ENCODE peak calls at places on chromosomes 3 and 15, in five cellular contexts. One of them, this sample, is unnamed. For H3K36me3, the result is how much of the 10 kb centered on the place peaks cover.

GRCh38 chr3:117036259-117036799 is 326.8 kb downstream of the TUSC7 start:
- DNase-seq in mammary epithelial cell: no peak
- DNase-seq in tibial nerve: peak
- DNase-seq in MM.1S: no peak
- DNase-seq in fibroblast of lung: peak
- DNase-seq in this sample: peak

GRCh38 chr15:74318376-74319137 is 48.9 kb downstream of the CYP11A1 start:
- DNase-seq in tibial nerve: no peak
- DNase-seq in MM.1S: no peak
- DNase-seq in mammary epithelial cell: no peak
- DNase-seq in fibroblast of lung: no peak
- DNase-seq in this sample: peak

GRCh38 chr15:48282186-48282585 is 49.0 kb upstream of the DUT start:
- DNase-seq in MM.1S: no peak
- DNase-seq in tibial nerve: no peak
- DNase-seq in mammary epithelial cell: no peak
- DNase-seq in fibroblast of lung: peak
- DNase-seq in this sample: no peak

GRCh38 chr3:156604642-156605144 is 49.8 kb upstream of the SSR3 start:
- DNase-seq in MM.1S: no peak
- DNase-seq in tibial nerve: no peak
- DNase-seq in fibroblast of lung: peak
- DNase-seq in mammary epithelial cell: no peak
- DNase-seq in this sample: no peak

GRCh38 chr3:98730338-98730737 is 32.8 kb upstream of the ST3GAL6 start:
- DNase-seq in fibroblast of lung: peak
- DNase-seq in tibial nerve: no peak
- DNase-seq in MM.1S: peak
- DNase-seq in mammary epithelial cell: peak
- DNase-seq in this sample: no peak

GRCh38 chr15:23690450-23690852 is 3.3 kb upstream of the NDN start:
- DNase-seq in mammary epithelial cell: no peak
- DNase-seq in MM.1S: no peak
- DNase-seq in tibial nerve: peak
- DNase-seq in fibroblast of lung: peak
- DNase-seq in this sample: peak

GRCh38 chr15:77020348-77021087 is 25.6 kb downstream of the PSTPIP1 start:
- DNase-seq in mammary epithelial cell: no peak
- DNase-seq in MM.1S: no peak
- DNase-seq in tibial nerve: no peak
- DNase-seq in fibroblast of lung: no peak
- DNase-seq in this sample: no peak

GRCh38 chr15:83919319-83919830 is 265.5 kb downstream of the ADAMTSL3 start:
- DNase-seq in MM.1S: no peak
- DNase-seq in mammary epithelial cell: peak
- DNase-seq in tibial nerve: no peak
- DNase-seq in fibroblast of lung: no peak
- DNase-seq in this sample: no peak

GRCh38 chr3:186360779-186361178 is 1.3 kb downstream of the DGKG start:
- DNase-seq in MM.1S: no peak
- DNase-seq in tibial nerve: no peak
- DNase-seq in fibroblast of lung: no peak
- DNase-seq in mammary epithelial cell: no peak
- DNase-seq in this sample: no peak

GRCh38 chr3:186361246-186361611 is 805 bp downstream of the DGKG start:
- DNase-seq in fibroblast of lung: no peak
- DNase-seq in MM.1S: no peak
- DNase-seq in mammary epithelial cell: no peak
- DNase-seq in tibial nerve: no peak
- DNase-seq in this sample: no peak

GRCh38 chr3:186361612-186362408 is at the start of gene DGKG:
- DNase-seq in tibial nerve: no peak
- DNase-seq in mammary epithelial cell: peak
- DNase-seq in MM.1S: peak
- DNase-seq in fibroblast of lung: no peak
- DNase-seq in this sample: peak

GRCh38 chr3:186362409-186362757 is 349 bp upstream of the DGKG start:
- DNase-seq in MM.1S: no peak
- DNase-seq in mammary epithelial cell: no peak
- DNase-seq in fibroblast of lung: no peak
- DNase-seq in tibial nerve: no peak
- DNase-seq in this sample: no peak

DNA sequence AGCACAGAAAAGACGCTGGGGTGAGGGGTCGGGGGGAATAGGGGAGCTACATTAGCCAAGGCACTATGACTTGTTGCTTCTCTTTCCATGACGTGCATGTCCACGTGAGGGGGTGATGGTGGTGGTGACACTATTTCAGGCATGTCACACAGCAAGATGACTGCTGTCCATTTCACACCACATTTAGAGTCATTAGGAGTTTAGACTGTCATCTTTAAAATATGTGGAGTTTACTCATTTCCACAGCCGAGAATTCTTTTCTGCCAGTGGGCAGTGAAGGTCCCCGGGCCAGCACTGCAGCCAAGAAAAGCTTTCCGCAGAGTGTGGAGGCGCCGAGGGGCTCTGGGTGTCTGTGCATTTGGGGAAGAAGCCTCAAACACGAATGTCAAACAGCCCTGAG is 954 bp upstream of the DGKG start:
- DNase-seq in MM.1S: no peak
- DNase-seq in tibial nerve: no peak
- DNase-seq in fibroblast of lung: peak
- DNase-seq in mammary epithelial cell: no peak
- DNase-seq in this sample: no peak
- H3K4me3 ChIP-seq in MM.1S: no peak
- H3K4me3 ChIP-seq in tibial nerve: no peak
- H3K4me3 ChIP-seq in fibroblast of lung: no peak
- H3K4me3 ChIP-seq in mammary epithelial cell: no peak
- H3K4me3 ChIP-seq in this sample: no peak

DNA sequence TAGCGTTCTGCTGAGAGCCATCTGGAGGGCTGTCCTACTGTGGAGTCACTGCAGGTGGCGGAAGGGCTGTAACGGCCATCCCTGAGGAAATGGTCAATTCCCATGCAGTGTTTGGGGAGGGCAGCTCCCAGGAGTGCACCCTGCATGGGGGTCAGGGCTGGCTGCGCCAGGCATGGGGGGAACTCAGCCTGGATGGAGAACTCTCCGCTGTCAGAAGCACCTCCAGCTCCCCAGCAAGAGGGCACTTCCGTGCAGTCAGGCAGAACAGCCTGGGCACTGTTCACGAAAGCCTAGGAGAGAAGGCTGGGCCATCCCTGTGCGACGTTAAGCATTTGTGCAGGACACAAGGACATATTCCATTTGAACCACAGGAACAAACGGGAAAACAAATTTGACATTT is 105.2 kb downstream of the LRIG1 start:
- DNase-seq in fibroblast of lung: no peak
- DNase-seq in tibial nerve: no peak
- DNase-seq in MM.1S: no peak
- DNase-seq in mammary epithelial cell: no peak
- DNase-seq in this sample: no peak
- H3K36me3 ChIP-seq in fibroblast of lung: under half
- H3K36me3 ChIP-seq in tibial nerve: under half
- H3K36me3 ChIP-seq in MM.1S: under half
- H3K36me3 ChIP-seq in mammary epithelial cell: under half
- H3K36me3 ChIP-seq in this sample: under half

DNA sequence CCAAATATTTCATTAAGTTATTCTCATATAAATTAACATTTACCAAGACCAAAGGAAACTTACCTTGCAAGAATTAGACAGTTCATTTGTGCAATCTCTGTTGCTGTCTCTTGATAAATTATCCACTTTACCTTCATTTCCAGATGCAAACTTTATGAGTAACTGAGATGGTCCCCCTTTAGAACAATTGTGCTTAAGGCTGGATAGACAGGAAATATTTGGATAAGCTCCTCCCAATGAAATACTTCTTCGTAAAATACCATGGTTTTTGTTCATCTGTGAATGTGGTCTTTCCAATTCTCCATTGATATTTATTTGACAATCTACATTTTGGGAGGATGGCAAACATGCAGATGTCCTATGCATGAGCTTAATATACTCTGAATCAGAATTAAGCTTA is 78.2 kb downstream of the NEDD4 start:
- DNase-seq in tibial nerve: no peak
- DNase-seq in fibroblast of lung: peak
- DNase-seq in MM.1S: no peak
- DNase-seq in mammary epithelial cell: no peak
- DNase-seq in this sample: peak
- H3K4me3 ChIP-seq in tibial nerve: no peak
- H3K4me3 ChIP-seq in fibroblast of lung: peak
- H3K4me3 ChIP-seq in MM.1S: no peak
- H3K4me3 ChIP-seq in mammary epithelial cell: no peak
- H3K4me3 ChIP-seq in this sample: peak

GRCh38 chr15:25054943-25055342 is 100.2 kb downstream of the SNRPN start:
- DNase-seq in MM.1S: no peak
- DNase-seq in mammary epithelial cell: no peak
- DNase-seq in tibial nerve: peak
- DNase-seq in fibroblast of lung: no peak
- DNase-seq in this sample: no peak
- H3K36me3 ChIP-seq in MM.1S: under half
- H3K36me3 ChIP-seq in mammary epithelial cell: under half
- H3K36me3 ChIP-seq in tibial nerve: under half
- H3K36me3 ChIP-seq in fibroblast of lung: under half
- H3K36me3 ChIP-seq in this sample: under half

DNA sequence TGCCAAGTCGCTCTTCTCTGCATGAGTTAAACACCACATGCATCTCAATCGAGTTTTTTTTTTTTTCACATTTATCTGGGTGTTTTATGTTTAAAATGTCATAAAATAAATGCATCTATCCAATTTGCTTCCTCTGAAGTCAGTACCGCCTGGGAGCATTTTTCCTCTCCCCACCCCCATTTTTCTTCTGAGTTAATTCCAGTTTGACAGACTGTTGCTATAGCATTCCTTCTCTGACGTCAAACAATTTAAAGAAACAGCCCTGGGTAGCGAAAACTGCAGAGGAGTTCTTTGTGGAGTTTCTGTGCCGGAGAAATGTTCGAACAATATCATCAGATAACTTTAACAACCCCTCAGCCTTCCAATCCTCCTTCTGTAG is 885 bp upstream of the GNB4 start:
- DNase-seq in MM.1S: no peak
- DNase-seq in mammary epithelial cell: no peak
- DNase-seq in tibial nerve: no peak
- DNase-seq in fibroblast of lung: peak
- DNase-seq in this sample: peak
- H3K4me3 ChIP-seq in MM.1S: no peak
- H3K4me3 ChIP-seq in mammary epithelial cell: no peak
- H3K4me3 ChIP-seq in tibial nerve: peak
- H3K4me3 ChIP-seq in fibroblast of lung: peak
- H3K4me3 ChIP-seq in this sample: peak

DNA sequence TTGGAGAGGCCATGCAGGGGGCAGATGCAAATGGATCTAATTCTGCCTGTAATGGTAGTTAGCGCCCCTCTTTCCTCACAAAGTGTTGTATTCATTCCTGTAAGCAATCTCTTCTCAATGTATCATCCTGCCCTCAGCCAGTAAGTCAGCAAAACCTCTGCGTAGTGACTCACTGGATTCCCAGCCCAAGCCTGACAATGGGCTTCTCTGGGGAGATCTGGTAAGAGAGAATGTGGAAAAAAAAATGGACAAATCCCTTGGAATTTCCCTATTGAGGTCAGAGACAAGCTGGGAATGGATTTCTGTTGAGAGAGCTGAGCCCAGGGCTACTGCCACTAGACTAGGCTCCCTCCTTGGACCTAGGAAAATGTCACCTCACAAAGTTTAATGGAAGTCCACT is 25.4 kb downstream of the ADPGK start:
- DNase-seq in mammary epithelial cell: peak
- DNase-seq in fibroblast of lung: peak
- DNase-seq in MM.1S: no peak
- DNase-seq in tibial nerve: no peak
- DNase-seq in this sample: peak
- H3K36me3 ChIP-seq in mammary epithelial cell: under half
- H3K36me3 ChIP-seq in fibroblast of lung: under half
- H3K36me3 ChIP-seq in MM.1S: under half
- H3K36me3 ChIP-seq in tibial nerve: under half
- H3K36me3 ChIP-seq in this sample: under half

GRCh38 chr15:71746719-71747118 is 63.6 kb upstream of the NR2E3 start:
- DNase-seq in tibial nerve: no peak
- DNase-seq in mammary epithelial cell: no peak
- DNase-seq in fibroblast of lung: no peak
- DNase-seq in MM.1S: no peak
- DNase-seq in this sample: no peak
- H3K4me3 ChIP-seq in tibial nerve: no peak
- H3K4me3 ChIP-seq in mammary epithelial cell: no peak
- H3K4me3 ChIP-seq in fibroblast of lung: no peak
- H3K4me3 ChIP-seq in MM.1S: no peak
- H3K4me3 ChIP-seq in this sample: no peak

GRCh38 chr3:27428446-27428845 is 55.7 kb downstream of the SLC4A7 start:
- DNase-seq in MM.1S: no peak
- DNase-seq in mammary epithelial cell: peak
- DNase-seq in tibial nerve: no peak
- DNase-seq in fibroblast of lung: no peak
- DNase-seq in this sample: peak
- H3K36me3 ChIP-seq in MM.1S: under half
- H3K36me3 ChIP-seq in mammary epithelial cell: under half
- H3K36me3 ChIP-seq in tibial nerve: under half
- H3K36me3 ChIP-seq in fibroblast of lung: under half
- H3K36me3 ChIP-seq in this sample: half or more

DNA sequence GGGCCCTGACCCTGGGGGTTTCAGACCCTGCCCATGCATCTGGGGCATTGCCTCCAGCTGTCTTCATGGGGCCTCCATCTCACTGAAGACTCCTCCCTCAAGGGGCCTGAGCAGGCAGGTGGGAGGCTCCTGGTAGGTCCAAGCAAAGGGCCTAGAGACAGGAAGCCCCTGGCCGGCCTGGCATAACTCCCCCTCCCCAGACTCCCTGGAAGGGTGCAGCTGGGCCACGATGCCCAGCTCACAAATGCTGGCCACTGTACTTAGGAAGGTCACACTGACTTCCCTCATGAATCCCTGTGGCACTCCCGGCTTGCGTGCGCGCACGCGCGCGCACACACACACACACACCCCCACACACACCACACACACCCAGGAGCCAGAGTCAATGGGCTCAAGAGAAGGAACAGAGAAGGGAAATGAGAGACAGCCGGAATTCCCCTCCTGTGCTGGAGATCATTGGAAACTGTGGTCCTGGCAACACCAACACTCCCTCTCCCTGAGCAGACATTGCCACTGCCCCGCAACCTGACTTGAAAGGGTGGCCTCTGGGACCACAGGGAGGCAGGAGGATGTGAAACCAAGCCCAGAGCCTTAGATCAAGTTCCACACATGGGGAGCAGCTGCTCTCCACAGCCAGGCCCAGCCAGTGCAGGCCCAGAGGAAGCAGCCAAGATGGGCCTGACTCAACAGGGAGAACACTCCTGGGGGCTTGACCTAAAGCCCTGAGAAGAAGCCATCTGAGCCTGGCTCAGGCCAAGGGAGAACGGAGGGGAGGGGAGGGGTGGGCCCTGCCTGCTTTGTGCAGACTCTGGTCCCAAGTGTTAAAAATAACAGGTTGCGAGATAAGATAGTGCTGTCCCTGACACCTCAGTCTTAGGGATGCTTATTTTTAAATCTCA is 69.7 kb downstream of the SCN5A start:
- DNase-seq in fibroblast of lung: peak
- DNase-seq in mammary epithelial cell: no peak
- DNase-seq in MM.1S: no peak
- DNase-seq in tibial nerve: no peak
- DNase-seq in this sample: no peak
- H3K4me3 ChIP-seq in fibroblast of lung: no peak
- H3K4me3 ChIP-seq in mammary epithelial cell: no peak
- H3K4me3 ChIP-seq in MM.1S: no peak
- H3K4me3 ChIP-seq in tibial nerve: no peak
- H3K4me3 ChIP-seq in this sample: no peak